ENCODE peak calls at places on chromosomes 6 and 20, in seven cellular contexts. I is AG04449, E is stomach, U is pancreas, D is ovary, G is cardiac muscle cell, R is thoracic aorta. O is an unnamed sample.

GRCh38 chr20:36153204-36153603 is 1.3 kb upstream of the EPB41L1 start:
- DNase-seq in I (no peak), E (no peak), U (no peak), D (no peak), G (no peak), R (no peak), O (no peak)

GRCh38 chr6:126052485-126052884 is 66.1 kb downstream of the TRMT11 start:
- DNase-seq in I (no peak), E (no peak), U (no peak), D (no peak), G (no peak), R (no peak), O (no peak)

GRCh38 chr6:108163644-108164536 is 1.9 kb upstream of the NR2E1 start:
- DNase-seq in I (no peak), E (no peak), U (no peak), D (no peak), G (no peak), R (no peak), O (peak; percentile 45)

GRCh38 chr20:19495905-19496703 is 262.0 kb upstream of the RIN2 start:
- DNase-seq in I (no peak), E (no peak), U (no peak), D (no peak), G (no peak), R (no peak), O (no peak)

GRCh38 chr6:36615018-36615761 is 21.0 kb downstream of the SRSF3 start:
- DNase-seq in I (no peak), E (no peak), U (peak; percentile 27), D (peak; percentile 39), G (peak; percentile 52), R (no peak), O (peak; percentile 70)

GRCh38 chr6:81844686-81845085 is 92.2 kb upstream of the TENT5A start:
- DNase-seq in I (no peak), E (no peak), U (no peak), D (no peak), G (no peak), R (no peak), O (no peak)

GRCh38 chr6:35258858-35259193 is 709 bp upstream of the ZNF76 start:
- DNase-seq in I (no peak), E (peak; percentile 28), U (no peak), D (no peak), G (peak; percentile 76), R (no peak), O (no peak)

GRCh38 chr6:14047151-14047740 is 70.3 kb upstream of the CD83 start:
- DNase-seq in I (no peak), E (no peak), U (no peak), D (no peak), G (no peak), R (no peak), O (no peak)

GRCh38 chr20:35743693-35744491 is 1.8 kb upstream of the RBM39 start:
- DNase-seq in I (no peak), E (no peak), U (no peak), D (peak; percentile 38), G (no peak), R (no peak), O (no peak)

DNA sequence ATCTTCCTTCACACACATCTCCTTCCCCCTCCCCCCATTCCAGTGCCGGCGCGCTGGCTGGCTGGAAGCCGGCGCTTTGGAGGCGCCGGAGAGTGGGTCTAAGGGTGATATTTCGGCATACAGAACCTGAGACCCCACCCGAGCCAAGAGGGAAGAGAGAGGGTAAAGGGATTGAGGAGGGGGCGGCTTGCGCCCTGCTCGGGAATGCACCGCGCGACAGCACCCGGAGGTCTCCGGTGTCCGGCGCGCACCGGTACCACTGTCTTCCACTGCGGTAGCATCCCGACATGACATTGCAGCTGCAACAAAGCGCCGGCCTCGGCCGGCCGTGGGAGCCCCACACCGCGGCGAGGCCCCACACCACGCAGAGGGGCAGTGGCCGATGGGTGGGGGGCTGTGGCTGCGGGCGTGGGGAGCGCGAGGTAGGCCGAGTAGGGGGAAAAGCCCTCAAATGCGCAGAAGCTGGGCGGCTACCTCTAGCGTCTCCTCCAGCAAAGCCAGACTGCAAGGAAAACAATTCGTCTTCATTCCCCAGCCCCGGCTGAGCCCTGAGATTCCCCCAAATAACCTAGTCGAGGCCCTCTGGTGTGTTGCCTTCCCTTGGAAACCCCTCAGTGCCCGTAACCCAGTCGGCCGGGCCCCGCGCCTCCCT is 905 bp downstream of the TNFRSF21 start:
- DNase-seq in I (no peak), E (peak; percentile 29), U (peak; percentile 16), D (peak; percentile 28), G (peak; percentile 38), R (no peak), O (peak; percentile 73)
- H3K4me3 ChIP-seq in I (peak overlapping the region; percentile 75), E (peak overlapping the region; percentile 91), U (peak overlapping the region; percentile 56), D (peak overlapping the region; percentile 58), G (peak overlapping the region; percentile 71), R (peak overlapping the region; percentile 86), O (peak overlapping the region; percentile 71)

DNA sequence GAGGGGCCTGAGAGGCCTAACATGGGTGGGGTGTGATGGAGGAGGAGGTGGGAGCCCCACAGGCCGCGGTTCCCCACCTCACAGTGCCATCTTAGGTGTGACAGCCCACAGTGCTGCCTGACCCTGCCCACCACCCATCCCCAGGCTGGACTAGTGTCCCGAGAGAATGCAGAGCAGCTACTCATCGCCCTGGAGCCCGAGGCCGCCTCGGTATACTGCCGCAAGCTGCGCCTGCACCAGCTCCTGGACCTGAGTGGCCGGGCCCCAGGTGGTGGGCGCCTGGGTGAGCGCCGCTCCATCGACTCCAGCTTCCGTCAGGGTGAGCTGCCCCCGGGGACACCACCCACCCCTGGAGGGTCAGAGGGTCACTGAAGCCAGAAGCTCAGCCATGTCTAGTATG is 15.6 kb downstream of the HSPA12B start:
- DNase-seq in I (no peak), E (no peak), U (no peak), D (no peak), G (no peak), R (no peak), O (no peak)
- H3K4me3 ChIP-seq in I (no peak overlapping the region), E (no peak overlapping the region), U (no peak overlapping the region), D (no peak overlapping the region), G (no peak overlapping the region), R (no peak overlapping the region), O (no peak overlapping the region)

GRCh38 chr6:113352029-113352801 is 504.9 kb upstream of the MARCKS start:
- DNase-seq in I (no peak), E (peak; percentile 55), U (no peak), D (no peak), G (no peak), R (no peak), O (no peak)

GRCh38 chr6:113352831-113353230 is 504.3 kb upstream of the MARCKS start:
- DNase-seq in I (no peak), E (no peak), U (no peak), D (no peak), G (no peak), R (no peak), O (no peak)

GRCh38 chr6:113347420-113347819 is 509.7 kb upstream of the MARCKS start:
- DNase-seq in I (no peak), E (no peak), U (no peak), D (no peak), G (peak; percentile 41), R (no peak), O (no peak)

GRCh38 chr6:113351183-113351834 is 505.8 kb upstream of the MARCKS start:
- DNase-seq in I (no peak), E (no peak), U (no peak), D (no peak), G (no peak), R (no peak), O (no peak)

DNA sequence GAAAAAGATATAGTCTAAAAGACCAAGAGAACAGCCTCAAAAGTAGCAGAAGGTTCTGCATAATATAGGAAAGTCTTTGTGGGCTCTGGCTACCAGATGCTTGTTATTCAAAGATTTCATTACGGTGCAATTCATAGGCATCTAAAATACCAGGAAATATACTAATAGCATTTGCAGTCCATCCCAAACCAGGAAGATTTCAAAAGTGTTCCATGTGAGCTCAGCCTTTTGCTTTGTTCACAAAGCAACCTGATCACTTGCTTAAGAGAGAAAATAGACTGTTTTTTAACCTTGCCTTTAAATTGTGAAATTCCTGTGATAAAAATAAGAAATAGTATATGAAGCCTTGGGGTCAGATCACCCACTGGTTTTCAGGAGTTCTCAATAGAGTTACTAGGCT is 506.6 kb upstream of the MARCKS start:
- DNase-seq in I (no peak), E (no peak), U (no peak), D (no peak), G (no peak), R (no peak), O (no peak)
- H3K4me3 ChIP-seq in I (no peak overlapping the region), E (no peak overlapping the region), U (no peak overlapping the region), D (no peak overlapping the region), G (no peak overlapping the region), R (no peak overlapping the region), O (no peak overlapping the region)

GRCh38 chr20:58511861-58512260 is 3.3 kb downstream of the APCDD1L start:
- DNase-seq in I (no peak), E (no peak), U (no peak), D (no peak), G (no peak), R (no peak), O (no peak)
- H3K4me3 ChIP-seq in I (no peak overlapping the region), E (no peak overlapping the region), U (no peak overlapping the region), D (no peak overlapping the region), G (no peak overlapping the region), R (peak overlapping the region; percentile 9), O (no peak overlapping the region)

GRCh38 chr6:128518531-128519131 is 1.8 kb downstream of the PTPRK start:
- DNase-seq in I (no peak), E (no peak), U (no peak), D (no peak), G (no peak), R (no peak), O (no peak)
- H3K4me3 ChIP-seq in I (peak overlapping the region; percentile 90), E (peak overlapping the region; percentile 68), U (peak overlapping the region; percentile 73), D (peak overlapping the region; percentile 75), G (peak overlapping the region; percentile 78), R (peak overlapping the region; percentile 88), O (peak overlapping the region; percentile 91)

GRCh38 chr6:113632220-113632864 is 224.8 kb upstream of the MARCKS start:
- DNase-seq in I (peak; percentile 52), E (peak; percentile 45), U (peak; percentile 35), D (no peak), G (no peak), R (peak; percentile 21), O (no peak)
- H3K4me3 ChIP-seq in I (peak overlapping the region; percentile 38), E (peak overlapping the region; percentile 5), U (no peak overlapping the region), D (no peak overlapping the region), G (no peak overlapping the region), R (peak overlapping the region; percentile 60), O (no peak overlapping the region)

GRCh38 chr6:63307581-63308246 is 12.1 kb downstream of the LGSN start:
- DNase-seq in I (no peak), E (no peak), U (no peak), D (no peak), G (peak; percentile 55), R (no peak), O (peak; percentile 13)

GRCh38 chr6:63299667-63300066 is 20.1 kb downstream of the LGSN start:
- DNase-seq in I (no peak), E (no peak), U (no peak), D (no peak), G (no peak), R (no peak), O (no peak)

GRCh38 chr6:63306446-63306845 is 13.3 kb downstream of the LGSN start:
- DNase-seq in I (no peak), E (no peak), U (no peak), D (no peak), G (no peak), R (no peak), O (no peak)

DNA sequence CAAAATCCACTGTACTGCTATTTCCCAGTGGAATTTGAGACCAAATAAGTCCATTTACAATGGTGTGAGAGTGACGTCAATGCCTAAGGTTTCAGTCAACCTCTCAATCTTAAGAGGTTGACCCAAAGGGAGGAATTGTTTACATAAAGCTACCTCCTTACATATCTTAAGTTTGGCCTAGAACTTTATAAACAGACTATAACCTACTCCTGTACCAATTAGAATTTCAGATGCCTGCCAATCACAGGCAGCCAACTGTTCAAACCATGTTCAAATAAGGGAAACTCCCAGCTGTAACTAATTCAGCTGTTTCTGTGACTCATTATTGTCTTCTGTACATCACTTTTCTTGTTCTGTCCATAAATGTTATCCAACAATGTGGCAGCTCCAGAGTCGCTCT is 14.5 kb downstream of the LGSN start:
- DNase-seq in I (no peak), E (no peak), U (no peak), D (no peak), G (no peak), R (no peak), O (no peak)
- H3K4me3 ChIP-seq in I (no peak overlapping the region), E (no peak overlapping the region), U (no peak overlapping the region), D (no peak overlapping the region), G (no peak overlapping the region), R (no peak overlapping the region), O (no peak overlapping the region)

O was measured in H7.